ENCODE peak calls at places on chromosome 22, in nine cellular contexts. One of them, this sample, is unnamed.

GRCh38 chr22:32949719-32950118 is 108.5 kb downstream of the SYN3 start:
- DNase-seq in A549: no peak
- DNase-seq in right lobe of liver: no peak
- DNase-seq in prostate gland: no peak
- DNase-seq in tibial artery: no peak
- DNase-seq in hepatocyte: peak; percentile 34
- DNase-seq in kidney: no peak
- DNase-seq in esophagus squamous epithelium: no peak
- DNase-seq in thoracic aorta: no peak
- DNase-seq in this sample: no peak

GRCh38 chr22:25497269-25497668 is 67.2 kb upstream of the GRK3 start:
- DNase-seq in right lobe of liver: no peak
- DNase-seq in A549: no peak
- DNase-seq in thoracic aorta: no peak
- DNase-seq in hepatocyte: no peak
- DNase-seq in tibial artery: no peak
- DNase-seq in prostate gland: no peak
- DNase-seq in esophagus squamous epithelium: no peak
- DNase-seq in kidney: no peak
- DNase-seq in this sample: no peak

GRCh38 chr22:42889290-42889689 is 32.2 kb upstream of the ARFGAP3 start:
- DNase-seq in thoracic aorta: no peak
- DNase-seq in right lobe of liver: no peak
- DNase-seq in esophagus squamous epithelium: no peak
- DNase-seq in hepatocyte: no peak
- DNase-seq in kidney: no peak
- DNase-seq in A549: no peak
- DNase-seq in tibial artery: no peak
- DNase-seq in prostate gland: no peak
- DNase-seq in this sample: no peak

GRCh38 chr22:43429426-43429825 is 17.6 kb downstream of the MPPED1 start:
- DNase-seq in right lobe of liver: no peak
- DNase-seq in A549: no peak
- DNase-seq in esophagus squamous epithelium: no peak
- DNase-seq in kidney: no peak
- DNase-seq in thoracic aorta: no peak
- DNase-seq in prostate gland: no peak
- DNase-seq in hepatocyte: no peak
- DNase-seq in tibial artery: no peak
- DNase-seq in this sample: peak; percentile 11

GRCh38 chr22:39449708-39450107 is 7.1 kb upstream of the MGAT3 start:
- DNase-seq in thoracic aorta: no peak
- DNase-seq in A549: no peak
- DNase-seq in right lobe of liver: no peak
- DNase-seq in hepatocyte: no peak
- DNase-seq in prostate gland: no peak
- DNase-seq in kidney: no peak
- DNase-seq in esophagus squamous epithelium: no peak
- DNase-seq in tibial artery: no peak
- DNase-seq in this sample: no peak

GRCh38 chr22:36331912-36332622 is 55.7 kb downstream of the MYH9 start:
- DNase-seq in thoracic aorta: no peak
- DNase-seq in right lobe of liver: peak; percentile 79
- DNase-seq in tibial artery: peak; percentile 88
- DNase-seq in esophagus squamous epithelium: no peak
- DNase-seq in A549: peak; percentile 18
- DNase-seq in hepatocyte: peak; percentile 47
- DNase-seq in prostate gland: peak; percentile 71
- DNase-seq in kidney: peak; percentile 93
- DNase-seq in this sample: peak; percentile 80

GRCh38 chr22:36727927-36728488 is 24.5 kb upstream of the CACNG2 start:
- DNase-seq in thoracic aorta: no peak
- DNase-seq in A549: no peak
- DNase-seq in esophagus squamous epithelium: no peak
- DNase-seq in hepatocyte: no peak
- DNase-seq in tibial artery: no peak
- DNase-seq in prostate gland: no peak
- DNase-seq in right lobe of liver: no peak
- DNase-seq in kidney: no peak
- DNase-seq in this sample: no peak

GRCh38 chr22:27752771-27753170 is 48.8 kb downstream of the MN1 start:
- DNase-seq in prostate gland: no peak
- DNase-seq in esophagus squamous epithelium: no peak
- DNase-seq in A549: no peak
- DNase-seq in thoracic aorta: peak; percentile 52
- DNase-seq in tibial artery: peak; percentile 95
- DNase-seq in hepatocyte: peak; percentile 34
- DNase-seq in kidney: no peak
- DNase-seq in right lobe of liver: no peak
- DNase-seq in this sample: no peak

GRCh38 chr22:44200855-44201550 is 20.3 kb downstream of the PARVG start:
- DNase-seq in kidney: peak; percentile 63
- DNase-seq in thoracic aorta: no peak
- DNase-seq in hepatocyte: no peak
- DNase-seq in tibial artery: peak; percentile 53
- DNase-seq in esophagus squamous epithelium: no peak
- DNase-seq in prostate gland: no peak
- DNase-seq in A549: no peak
- DNase-seq in right lobe of liver: no peak
- DNase-seq in this sample: no peak

GRCh38 chr22:48951836-48952235 is 875.8 kb downstream of the BRD1 start:
- DNase-seq in tibial artery: no peak
- DNase-seq in thoracic aorta: no peak
- DNase-seq in kidney: no peak
- DNase-seq in prostate gland: peak; percentile 0
- DNase-seq in right lobe of liver: no peak
- DNase-seq in hepatocyte: no peak
- DNase-seq in esophagus squamous epithelium: no peak
- DNase-seq in A549: no peak
- DNase-seq in this sample: no peak

GRCh38 chr22:35345808-35346505 is 34.9 kb upstream of the HMOX1 start:
- DNase-seq in prostate gland: no peak
- DNase-seq in right lobe of liver: no peak
- DNase-seq in esophagus squamous epithelium: no peak
- DNase-seq in tibial artery: no peak
- DNase-seq in thoracic aorta: no peak
- DNase-seq in kidney: peak; percentile 66
- DNase-seq in hepatocyte: no peak
- DNase-seq in A549: no peak
- DNase-seq in this sample: no peak

GRCh38 chr22:26328221-26328620 is 100.8 kb upstream of the ASPHD2 start:
- DNase-seq in prostate gland: no peak
- DNase-seq in kidney: no peak
- DNase-seq in right lobe of liver: no peak
- DNase-seq in thoracic aorta: no peak
- DNase-seq in tibial artery: no peak
- DNase-seq in A549: no peak
- DNase-seq in hepatocyte: no peak
- DNase-seq in esophagus squamous epithelium: no peak
- DNase-seq in this sample: no peak

GRCh38 chr22:37533995-37534394 is 14.8 kb upstream of the CARD10 start:
- DNase-seq in right lobe of liver: no peak
- DNase-seq in kidney: no peak
- DNase-seq in esophagus squamous epithelium: no peak
- DNase-seq in thoracic aorta: no peak
- DNase-seq in A549: no peak
- DNase-seq in hepatocyte: no peak
- DNase-seq in prostate gland: no peak
- DNase-seq in tibial artery: no peak
- DNase-seq in this sample: no peak

GRCh38 chr22:38941488-38941987 is 15.9 kb upstream of the APOBEC3A start:
- DNase-seq in tibial artery: peak; percentile 63
- DNase-seq in thoracic aorta: no peak
- DNase-seq in A549: no peak
- DNase-seq in kidney: peak; percentile 48
- DNase-seq in hepatocyte: no peak
- DNase-seq in prostate gland: no peak
- DNase-seq in right lobe of liver: no peak
- DNase-seq in esophagus squamous epithelium: no peak
- DNase-seq in this sample: peak; percentile 48

GRCh38 chr22:26651840-26652239 is 5.5 kb upstream of the MIAT start:
- DNase-seq in A549: no peak
- DNase-seq in hepatocyte: no peak
- DNase-seq in tibial artery: no peak
- DNase-seq in prostate gland: no peak
- DNase-seq in right lobe of liver: no peak
- DNase-seq in esophagus squamous epithelium: no peak
- DNase-seq in kidney: peak; percentile 38
- DNase-seq in thoracic aorta: no peak
- DNase-seq in this sample: no peak

GRCh38 chr22:39150848-39151215 is 1.6 kb downstream of the CBX7 start:
- DNase-seq in esophagus squamous epithelium: no peak
- DNase-seq in thoracic aorta: no peak
- DNase-seq in hepatocyte: peak; percentile 15
- DNase-seq in right lobe of liver: no peak
- DNase-seq in kidney: peak; percentile 26
- DNase-seq in tibial artery: no peak
- DNase-seq in prostate gland: no peak
- DNase-seq in A549: no peak
- DNase-seq in this sample: no peak

GRCh38 chr22:30878516-30879365 is 89.8 kb downstream of the MORC2 start:
- DNase-seq in kidney: peak; percentile 56
- DNase-seq in esophagus squamous epithelium: no peak
- DNase-seq in A549: no peak
- DNase-seq in prostate gland: no peak
- DNase-seq in hepatocyte: peak; percentile 58
- DNase-seq in thoracic aorta: no peak
- DNase-seq in right lobe of liver: no peak
- DNase-seq in tibial artery: no peak
- DNase-seq in this sample: no peak

GRCh38 chr22:30875481-30876215 is 92.9 kb downstream of the MORC2 start:
- DNase-seq in esophagus squamous epithelium: no peak
- DNase-seq in thoracic aorta: no peak
- DNase-seq in right lobe of liver: no peak
- DNase-seq in A549: no peak
- DNase-seq in tibial artery: peak; percentile 62
- DNase-seq in kidney: peak; percentile 50
- DNase-seq in hepatocyte: no peak
- DNase-seq in prostate gland: no peak
- DNase-seq in this sample: peak; percentile 10

GRCh38 chr22:30876221-30876751 is 92.3 kb downstream of the MORC2 start:
- DNase-seq in tibial artery: peak; percentile 51
- DNase-seq in A549: no peak
- DNase-seq in thoracic aorta: no peak
- DNase-seq in hepatocyte: no peak
- DNase-seq in right lobe of liver: no peak
- DNase-seq in prostate gland: no peak
- DNase-seq in kidney: peak; percentile 52
- DNase-seq in esophagus squamous epithelium: no peak
- DNase-seq in this sample: no peak

GRCh38 chr22:30877662-30878515 is 90.7 kb downstream of the MORC2 start:
- DNase-seq in thoracic aorta: no peak
- DNase-seq in hepatocyte: no peak
- DNase-seq in prostate gland: no peak
- DNase-seq in kidney: peak; percentile 59
- DNase-seq in right lobe of liver: no peak
- DNase-seq in esophagus squamous epithelium: no peak
- DNase-seq in A549: no peak
- DNase-seq in tibial artery: peak; percentile 63
- DNase-seq in this sample: no peak

DNA sequence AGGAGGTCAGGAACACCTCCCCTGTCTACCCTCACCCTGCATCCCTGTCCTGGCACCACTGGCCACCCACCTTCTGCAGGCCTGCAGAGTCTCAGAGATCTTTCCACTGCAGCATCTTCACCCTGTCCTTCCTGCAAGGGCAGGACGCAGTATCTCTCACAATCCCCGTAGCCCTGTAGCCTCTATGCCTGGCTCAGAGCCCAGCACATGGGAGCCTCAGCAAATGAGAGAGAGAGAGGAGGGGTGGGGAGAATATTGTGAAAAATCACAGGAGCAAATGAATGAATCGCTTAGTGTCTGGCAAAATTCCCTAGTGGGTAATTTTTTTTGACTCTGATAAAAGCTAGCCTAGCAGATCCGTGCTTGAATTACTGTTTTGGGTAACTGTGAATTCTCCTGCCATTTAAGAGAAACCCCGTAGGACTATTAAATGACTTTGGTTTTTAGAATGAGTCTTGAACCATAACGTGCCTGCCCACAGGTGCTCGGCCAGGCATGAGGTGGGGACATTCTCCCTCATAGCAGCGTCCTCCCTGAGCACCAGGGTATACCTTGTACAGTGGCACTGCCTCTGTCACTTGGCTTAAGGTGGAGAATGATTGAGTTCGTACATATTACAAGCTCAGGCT is 91.5 kb downstream of the MORC2 start:
- DNase-seq in thoracic aorta: no peak
- DNase-seq in prostate gland: no peak
- DNase-seq in tibial artery: peak; percentile 32
- DNase-seq in A549: no peak
- DNase-seq in esophagus squamous epithelium: no peak
- DNase-seq in kidney: peak; percentile 72
- DNase-seq in hepatocyte: peak; percentile 52
- DNase-seq in right lobe of liver: no peak
- DNase-seq in this sample: peak; percentile 19
- H3K4me1 ChIP-seq in thoracic aorta: no peaks in the 10 kb centered on the region
- H3K4me1 ChIP-seq in prostate gland: no peaks in the 10 kb centered on the region
- H3K4me1 ChIP-seq in tibial artery: no peaks in the 10 kb centered on the region
- H3K4me1 ChIP-seq in A549: peaks cover 8% of the 10 kb centered on the region
- H3K4me1 ChIP-seq in esophagus squamous epithelium: no peaks in the 10 kb centered on the region
- H3K4me1 ChIP-seq in kidney: peaks cover 5% of the 10 kb centered on the region
- H3K4me1 ChIP-seq in hepatocyte: peaks cover 30% of the 10 kb centered on the region
- H3K4me1 ChIP-seq in right lobe of liver: peaks cover 9% of the 10 kb centered on the region
- H3K4me1 ChIP-seq in this sample: no peaks in the 10 kb centered on the region

GRCh38 chr22:50246242-50247175 is 1.7 kb upstream of the TUBGCP6 start:
- DNase-seq in tibial artery: no peak
- DNase-seq in kidney: no peak
- DNase-seq in A549: peak; percentile 47
- DNase-seq in hepatocyte: no peak
- DNase-seq in thoracic aorta: no peak
- DNase-seq in right lobe of liver: no peak
- DNase-seq in prostate gland: no peak
- DNase-seq in esophagus squamous epithelium: no peak
- DNase-seq in this sample: no peak
- TF ChIP-seq CTCF in tibial artery: no peak
- TF ChIP-seq CTCF in kidney: peak; percentile 1
- TF ChIP-seq CTCF in A549: no peak
- TF ChIP-seq CTCF in hepatocyte: no peak
- TF ChIP-seq CTCF in thoracic aorta: no peak
- TF ChIP-seq CTCF in right lobe of liver: no peak
- TF ChIP-seq CTCF in prostate gland: no peak
- TF ChIP-seq CTCF in esophagus squamous epithelium: no peak
- TF ChIP-seq CTCF in this sample: no peak

DNA sequence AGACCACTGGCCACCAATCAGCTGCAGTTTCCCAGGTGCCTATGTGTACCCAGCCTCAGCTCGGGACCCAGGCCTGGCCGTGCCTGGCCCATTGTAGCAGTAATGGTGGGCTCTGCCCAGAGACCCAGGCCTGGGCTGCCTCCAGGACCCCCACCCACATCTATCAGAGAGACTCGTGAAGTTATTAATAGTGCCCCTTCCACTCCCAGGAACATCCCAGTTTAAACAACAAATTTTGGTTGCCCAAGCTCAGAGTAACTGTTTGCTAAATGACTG is 42.5 kb downstream of the IGLL5 start:
- DNase-seq in A549: no peak
- DNase-seq in right lobe of liver: no peak
- DNase-seq in tibial artery: no peak
- DNase-seq in prostate gland: no peak
- DNase-seq in kidney: no peak
- DNase-seq in esophagus squamous epithelium: no peak
- DNase-seq in thoracic aorta: no peak
- DNase-seq in hepatocyte: no peak
- DNase-seq in this sample: no peak
- H3K4me1 ChIP-seq in A549: no peaks in the 10 kb centered on the region
- H3K4me1 ChIP-seq in right lobe of liver: no peaks in the 10 kb centered on the region
- H3K4me1 ChIP-seq in tibial artery: no peaks in the 10 kb centered on the region
- H3K4me1 ChIP-seq in prostate gland: peaks cover 4% of the 10 kb centered on the region
- H3K4me1 ChIP-seq in kidney: no peaks in the 10 kb centered on the region
- H3K4me1 ChIP-seq in esophagus squamous epithelium: no peaks in the 10 kb centered on the region
- H3K4me1 ChIP-seq in thoracic aorta: no peaks in the 10 kb centered on the region
- H3K4me1 ChIP-seq in hepatocyte: peaks cover 18% of the 10 kb centered on the region
- H3K4me1 ChIP-seq in this sample: no peaks in the 10 kb centered on the region

GRCh38 chr22:46596819-46597218 is 23.4 kb upstream of the GRAMD4 start:
- DNase-seq in prostate gland: peak; percentile 93
- DNase-seq in A549: no peak
- DNase-seq in thoracic aorta: no peak
- DNase-seq in esophagus squamous epithelium: no peak
- DNase-seq in hepatocyte: peak; percentile 84
- DNase-seq in kidney: peak; percentile 88
- DNase-seq in tibial artery: peak; percentile 64
- DNase-seq in right lobe of liver: no peak
- DNase-seq in this sample: peak; percentile 89
- TF ChIP-seq CTCF in prostate gland: no peak
- TF ChIP-seq CTCF in A549: no peak
- TF ChIP-seq CTCF in thoracic aorta: no peak
- TF ChIP-seq CTCF in esophagus squamous epithelium: peak; percentile 10
- TF ChIP-seq CTCF in hepatocyte: peak; percentile 35
- TF ChIP-seq CTCF in kidney: no peak
- TF ChIP-seq CTCF in tibial artery: no peak
- TF ChIP-seq CTCF in right lobe of liver: no peak
- TF ChIP-seq CTCF in this sample: peak; percentile 15